ENCODE peak calls at places on chromosomes 11 and 22, in seven cellular contexts. X, L, Z, B, D, F and I are unnamed samples.

GRCh38 chr22:25120761-25121212 is 78.9 kb upstream of the CRYBB3 start:
- DNase-seq in X (no peak), L (no peak), Z (no peak), B (no peak), D (no peak), F (peak; percentile 7), I (no peak)

GRCh38 chr11:77303328-77303727 is 1.8 kb upstream of the GDPD4 start:
- DNase-seq in X (no peak), L (no peak), Z (no peak), B (no peak), D (no peak), F (no peak), I (no peak)

GRCh38 chr11:95516786-95517185 is 272.8 kb downstream of the FAM76B start:
- DNase-seq in X (no peak), L (no peak), Z (peak; percentile 15), B (no peak), D (no peak), F (no peak), I (no peak)

GRCh38 chr11:17561466-17562001 is 14.5 kb downstream of the OTOG start:
- DNase-seq in X (peak; percentile 15), L (no peak), Z (no peak), B (no peak), D (peak; percentile 26), F (no peak), I (no peak)

GRCh38 chr11:132632641-132633124 is 899.6 kb downstream of the OPCML start:
- DNase-seq in X (peak; percentile 77), L (peak; percentile 71), Z (peak; percentile 89), B (no peak), D (no peak), F (no peak), I (no peak)

GRCh38 chr11:68321293-68322030 is 9.1 kb downstream of the LRP5 start:
- DNase-seq in X (no peak), L (no peak), Z (no peak), B (no peak), D (no peak), F (no peak), I (no peak)

GRCh38 chr11:116936754-116937153 is 99.3 kb upstream of the APOA1 start:
- DNase-seq in X (no peak), L (no peak), Z (no peak), B (no peak), D (no peak), F (no peak), I (no peak)

GRCh38 chr22:41123151-41123550 is 30.8 kb downstream of the EP300 start:
- DNase-seq in X (no peak), L (no peak), Z (no peak), B (no peak), D (no peak), F (no peak), I (no peak)

GRCh38 chr11:19244621-19245020 is 3.9 kb upstream of the E2F8 start:
- DNase-seq in X (peak; percentile 83), L (no peak), Z (no peak), B (no peak), D (no peak), F (no peak), I (no peak)

GRCh38 chr11:65625628-65626342 is 10.2 kb downstream of the PCNX3 start:
- DNase-seq in X (no peak), L (peak; percentile 42), Z (peak; percentile 78), B (no peak), D (peak; percentile 77), F (peak; percentile 12), I (no peak)

GRCh38 chr11:67357831-67358555 is 4.6 kb upstream of the POLD4 start:
- DNase-seq in X (peak; percentile 90), L (no peak), Z (peak; percentile 18), B (no peak), D (no peak), F (no peak), I (no peak)

GRCh38 chr11:18594999-18595749 is 4.4 kb upstream of the MISFA start:
- DNase-seq in X (no peak), L (no peak), Z (no peak), B (no peak), D (no peak), F (no peak), I (no peak)

GRCh38 chr11:105357764-105358163 is 218.2 kb upstream of the CARD18 start:
- DNase-seq in X (no peak), L (no peak), Z (no peak), B (no peak), D (no peak), F (no peak), I (no peak)

GRCh38 chr11:128415539-128415938 is 171.8 kb downstream of the ETS1 start:
- DNase-seq in X (no peak), L (no peak), Z (no peak), B (no peak), D (no peak), F (peak; percentile 20), I (no peak)

GRCh38 chr11:46413755-46414465 is 22.3 kb upstream of the CHRM4 start:
- DNase-seq in X (no peak), L (no peak), Z (no peak), B (no peak), D (no peak), F (peak; percentile 100), I (no peak)